ENCODE peak calls at places on chromosomes 7 and 10, in eight cellular contexts. G, K, D, Q, W, M, O and R are unnamed samples.

GRCh38 chr10:14712991-14713422 is 61.7 kb downstream of the FAM107B start:
- DNase-seq in G (no peak), K (no peak), D (no peak), Q (no peak), W (no peak), M (no peak), O (peak; percentile 59), R (peak; percentile 68)

GRCh38 chr10:103076996-103077395 is 116.1 kb downstream of the NT5C2 start:
- DNase-seq in G (no peak), K (no peak), D (no peak), Q (no peak), W (no peak), M (no peak), O (no peak), R (no peak)

GRCh38 chr7:94394058-94394398 is 667 bp upstream of the COL1A2 start:
- DNase-seq in G (peak; percentile 86), K (no peak), D (no peak), Q (no peak), W (no peak), M (no peak), O (no peak), R (no peak)

GRCh38 chr10:71694567-71694968 is 25.0 kb downstream of the C10orf105 start:
- DNase-seq in G (no peak), K (no peak), D (no peak), Q (peak; percentile 38), W (no peak), M (no peak), O (no peak), R (no peak)

GRCh38 chr10:52644678-52645434 is 127.7 kb downstream of the MBL2 start:
- DNase-seq in G (peak; percentile 50), K (no peak), D (peak; percentile 28), Q (no peak), W (peak; percentile 77), M (no peak), O (peak; percentile 75), R (no peak)

GRCh38 chr10:16470747-16471146 is 33.9 kb downstream of the PTER start:
- DNase-seq in G (no peak), K (no peak), D (no peak), Q (peak; percentile 25), W (no peak), M (no peak), O (no peak), R (no peak)

GRCh38 chr7:32506266-32507054 is 11.2 kb downstream of the AVL9 start:
- DNase-seq in G (peak; percentile 87), K (no peak), D (peak; percentile 78), Q (no peak), W (no peak), M (peak; percentile 89), O (peak; percentile 86), R (no peak)

GRCh38 chr10:3612183-3613001 is 172.6 kb downstream of the KLF6 start:
- DNase-seq in G (no peak), K (no peak), D (no peak), Q (no peak), W (no peak), M (no peak), O (no peak), R (no peak)

GRCh38 chr7:48094861-48095293 is 5.8 kb downstream of the UPP1 start:
- DNase-seq in G (peak; percentile 84), K (no peak), D (no peak), Q (no peak), W (no peak), M (no peak), O (peak; percentile 70), R (no peak)

GRCh38 chr7:151387161-151388006 is 22.5 kb downstream of the WDR86 start:
- DNase-seq in G (no peak), K (no peak), D (no peak), Q (no peak), W (no peak), M (no peak), O (no peak), R (no peak)

GRCh38 chr10:31833753-31834152 is 94.9 kb downstream of the ARHGAP12 start:
- DNase-seq in G (no peak), K (no peak), D (no peak), Q (no peak), W (peak; percentile 30), M (no peak), O (no peak), R (no peak)

GRCh38 chr7:8783229-8783628 is 349.8 kb downstream of the NXPH1 start:
- DNase-seq in G (no peak), K (no peak), D (no peak), Q (no peak), W (no peak), M (no peak), O (no peak), R (no peak)

GRCh38 chr7:10950494-10950893 is 23.2 kb upstream of the PHF14 start:
- DNase-seq in G (no peak), K (no peak), D (no peak), Q (no peak), W (no peak), M (no peak), O (no peak), R (no peak)

GRCh38 chr10:127921751-127922140 is 14.8 kb downstream of the PTPRE start:
- DNase-seq in G (no peak), K (no peak), D (no peak), Q (no peak), W (no peak), M (no peak), O (no peak), R (no peak)

GRCh38 chr10:127918570-127918969 is 11.7 kb downstream of the PTPRE start:
- DNase-seq in G (no peak), K (no peak), D (no peak), Q (no peak), W (no peak), M (no peak), O (no peak), R (no peak)

GRCh38 chr10:127921075-127921750 is 14.3 kb downstream of the PTPRE start:
- DNase-seq in G (no peak), K (no peak), D (no peak), Q (no peak), W (no peak), M (no peak), O (no peak), R (no peak)

GRCh38 chr10:127920319-127921074 is 13.6 kb downstream of the PTPRE start:
- DNase-seq in G (no peak), K (no peak), D (no peak), Q (no peak), W (no peak), M (no peak), O (no peak), R (no peak)

GRCh38 chr10:127919418-127920191 is 12.7 kb downstream of the PTPRE start:
- DNase-seq in G (peak; percentile 92), K (no peak), D (no peak), Q (no peak), W (peak; percentile 51), M (peak; percentile 79), O (peak; percentile 50), R (no peak)
- TF ChIP-seq CTCF in G (peak; percentile 33), K (no peak), D (no peak), Q (no peak), W (peak; percentile 36), M (peak; percentile 46), O (peak; percentile 32), R (no peak)

DNA sequence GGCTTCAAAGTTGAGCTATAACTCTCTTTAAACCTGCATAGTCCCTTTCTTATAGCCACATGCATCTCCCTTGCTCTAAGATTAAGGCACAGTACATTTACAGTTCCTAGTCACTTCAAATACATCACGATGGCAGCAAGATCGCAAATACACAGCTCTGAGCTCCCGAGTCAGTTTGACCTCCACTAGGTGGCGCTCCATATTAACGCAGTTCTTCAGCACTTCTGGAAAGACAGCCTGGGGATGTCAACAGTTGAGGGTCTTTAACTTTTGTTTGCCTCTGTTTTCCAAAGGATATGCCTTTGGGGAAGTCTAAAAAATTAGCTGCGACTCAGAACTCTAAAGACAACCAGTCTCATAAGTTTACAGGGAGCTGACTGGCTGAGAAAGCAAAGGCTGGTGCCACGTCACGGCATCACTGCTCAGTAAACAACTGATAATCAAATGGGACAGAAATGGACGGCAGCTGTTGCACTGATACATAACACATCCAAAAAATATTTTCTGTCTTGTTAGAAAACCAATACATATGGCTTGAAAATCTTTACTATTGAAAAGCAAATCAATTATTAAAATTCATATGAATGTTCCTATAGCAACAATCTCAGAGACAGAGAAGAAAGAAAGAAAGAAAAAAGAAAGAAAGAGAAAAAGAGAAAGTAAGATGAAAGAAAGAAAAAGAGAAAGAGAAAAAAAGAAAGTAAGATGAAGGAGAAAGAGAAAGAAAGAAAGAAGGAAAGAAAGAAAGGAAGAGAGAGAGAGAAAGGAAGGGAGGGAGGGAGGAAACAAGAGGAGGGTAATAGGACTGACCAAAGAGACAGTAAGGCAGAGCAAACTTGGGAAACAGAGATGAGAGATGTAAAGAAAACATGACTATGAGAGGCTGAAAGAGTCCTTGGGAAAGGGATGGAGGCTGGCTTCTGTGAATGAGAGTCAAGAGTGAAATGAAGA is 458.7 kb downstream of the SORCS1 start:
- DNase-seq in G (peak; percentile 55), K (peak; percentile 29), D (peak; percentile 36), Q (no peak), W (peak; percentile 89), M (no peak), O (peak; percentile 74), R (no peak)
- TF ChIP-seq CTCF in G (peak; percentile 84), K (peak; percentile 80), D (peak; percentile 92), Q (no peak), W (peak; percentile 92), M (peak; percentile 37), O (peak; percentile 95), R (peak; percentile 97)

DNA sequence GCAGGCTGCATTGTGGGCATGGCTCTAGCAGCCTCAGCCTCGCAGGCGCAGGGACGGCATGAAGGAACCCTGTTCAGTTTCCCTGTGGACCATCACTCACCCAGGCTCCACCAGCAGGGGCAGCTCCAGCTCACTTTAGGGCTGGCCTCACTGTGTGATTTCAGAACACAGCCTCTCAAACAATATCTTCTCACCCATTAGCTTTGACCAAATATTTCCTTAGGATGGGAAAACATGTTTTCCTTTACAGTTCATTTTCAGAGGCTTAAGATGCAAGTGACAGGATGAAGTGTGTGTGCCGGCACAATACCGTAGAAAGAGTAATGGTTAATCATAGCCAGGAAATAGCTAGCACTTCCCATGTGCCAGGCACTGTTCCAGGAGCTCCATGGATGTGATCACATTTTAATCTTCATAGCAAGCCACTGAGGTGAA is 58.2 kb downstream of the LANCL2 start:
- DNase-seq in G (peak; percentile 59), K (no peak), D (no peak), Q (no peak), W (peak; percentile 36), M (no peak), O (peak; percentile 52), R (no peak)
- TF ChIP-seq CTCF in G (peak; percentile 35), K (no peak), D (no peak), Q (no peak), W (peak; percentile 20), M (no peak), O (peak; percentile 37), R (no peak)

DNA sequence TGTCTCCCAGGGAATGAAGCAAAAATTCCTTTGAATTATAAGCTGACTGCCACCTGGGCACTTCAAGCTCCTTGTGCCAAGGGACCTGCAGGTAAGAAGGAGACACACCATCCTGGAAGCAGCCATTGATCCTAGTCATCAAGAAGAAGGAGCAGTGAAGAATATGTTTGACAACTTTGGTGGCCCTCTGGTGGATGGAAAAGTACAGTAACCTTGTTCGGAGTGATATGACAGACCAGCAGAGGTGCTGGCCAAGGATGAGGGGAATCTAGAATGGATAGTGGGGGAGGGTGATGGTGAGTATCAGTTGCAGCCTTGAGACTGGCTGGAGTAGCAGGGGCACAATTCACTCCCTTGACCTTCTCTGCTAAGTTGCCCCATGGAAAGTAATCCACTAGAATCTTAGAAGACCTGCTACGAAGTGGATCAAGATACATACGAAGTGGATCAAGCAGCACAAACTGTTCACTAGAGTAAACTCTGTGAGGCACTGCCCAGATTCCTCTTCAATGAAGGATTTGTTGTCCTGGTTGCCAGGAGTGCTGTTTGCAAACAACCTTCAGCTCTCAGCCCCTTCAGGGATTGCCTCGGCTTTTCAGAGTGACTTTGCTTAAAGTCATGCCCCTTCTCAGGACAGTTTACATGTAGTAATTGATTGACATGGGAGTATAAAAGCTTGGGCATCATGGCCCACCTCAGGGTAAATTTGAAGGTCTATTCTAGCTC is 44.8 kb upstream of the ORC5 start:
- DNase-seq in G (no peak), K (no peak), D (no peak), Q (no peak), W (peak; percentile 56), M (no peak), O (peak; percentile 22), R (no peak)
- TF ChIP-seq CTCF in G (no peak), K (no peak), D (peak; percentile 39), Q (no peak), W (peak; percentile 44), M (peak; percentile 24), O (peak; percentile 24), R (no peak)